ENCODE peak calls at places on chromosomes 4 and X, in seven cellular contexts. F is left lung; X is effector memory CD4-positive, alpha-beta T cell; P is HCT116; G is heart right ventricle; Y is neuronal stem cell; N is CD8-positive, alpha-beta T cell. B is an unnamed sample.

GRCh38 chr4:33737721-33738120 is 2506.6 kb downstream of the ARAP2 start:
- DNase-seq in Y (no peak), N (no peak), P (no peak), F (peak; percentile 33), X (no peak), G (no peak), B (no peak)

GRCh38 chr4:24527371-24527770 is 57.0 kb downstream of the DHX15 start:
- DNase-seq in P (no peak), F (no peak), N (no peak), X (no peak), Y (no peak), G (no peak), B (no peak)

GRCh38 chr4:98517444-98518021 is 140.9 kb downstream of the TSPAN5 start:
- DNase-seq in N (no peak), G (no peak), X (no peak), P (no peak), F (no peak), Y (no peak), B (no peak)

GRCh38 chr4:186881521-186882220 is 158.0 kb upstream of the FAT1 start:
- DNase-seq in F (no peak), N (no peak), X (no peak), G (no peak), P (peak; percentile 84), Y (no peak), B (no peak)

GRCh38 chr4:74932832-74933561 is at the start of gene PARM1:
- DNase-seq in G (peak; percentile 90), Y (peak; percentile 83), P (peak; percentile 81), X (no peak), N (no peak), F (peak; percentile 89), B (peak; percentile 95)

GRCh38 chr4:165006457-165006856 is 25.3 kb upstream of the TRIM60 start:
- DNase-seq in N (no peak), Y (no peak), G (no peak), F (no peak), X (no peak), P (no peak), B (no peak)

GRCh38 chr4:26787461-26788340 is 72.9 kb upstream of the STIM2 start:
- DNase-seq in Y (no peak), F (no peak), N (no peak), P (peak; percentile 70), X (no peak), G (peak; percentile 69), B (peak; percentile 83)

GRCh38 chr4:159107203-159107921 is 4.5 kb downstream of the RAPGEF2 start:
- DNase-seq in F (no peak), X (no peak), P (no peak), N (no peak), Y (no peak), G (no peak), B (no peak)

GRCh38 chrX:68761086-68761485 is 67.7 kb upstream of the EFNB1 start:
- DNase-seq in G (no peak), N (no peak), X (no peak), F (no peak), Y (no peak), P (no peak), B (no peak)

GRCh38 chr4:54091637-54092404 is 8.1 kb upstream of the GSX2 start:
- DNase-seq in P (no peak), F (peak; percentile 79), N (peak; percentile 72), Y (no peak), X (peak; percentile 60), G (peak; percentile 80), B (peak; percentile 94)

GRCh38 chrX:154458954-154459829 is 1.1 kb downstream of the PLXNA3 start:
- DNase-seq in P (no peak), F (no peak), Y (no peak), X (no peak), N (no peak), G (peak; percentile 16), B (no peak)

GRCh38 chrX:135520022-135520552 is 373 bp upstream of the INTS6L start:
- DNase-seq in F (no peak), P (no peak), N (no peak), Y (no peak), X (no peak), G (no peak), B (no peak)

GRCh38 chrX:109487640-109488039 is 5.8 kb upstream of the GUCY2F start:
- DNase-seq in G (no peak), P (no peak), Y (no peak), N (no peak), F (no peak), X (no peak), B (no peak)

GRCh38 chr4:141802324-141802723 is 165.9 kb downstream of the IL15 start:
- DNase-seq in Y (no peak), N (no peak), X (no peak), P (no peak), G (no peak), F (no peak), B (no peak)

GRCh38 chr4:6595897-6596537 is 21.0 kb downstream of the MAN2B2 start:
- DNase-seq in N (no peak), F (no peak), P (peak; percentile 55), G (no peak), Y (no peak), X (no peak), B (no peak)

GRCh38 chr4:77613267-77613666 is 7.6 kb downstream of the CXCL13 start:
- DNase-seq in P (no peak), G (peak; percentile 70), X (no peak), N (no peak), Y (no peak), F (no peak), B (no peak)

GRCh38 chr4:77618383-77619241 is 13.0 kb downstream of the CXCL13 start:
- DNase-seq in F (peak; percentile 56), G (peak; percentile 82), X (no peak), Y (peak; percentile 77), P (peak; percentile 67), N (peak; percentile 30), B (no peak)

GRCh38 chr4:77617203-77617602 is 11.6 kb downstream of the CXCL13 start:
- DNase-seq in G (no peak), Y (no peak), N (no peak), F (no peak), X (no peak), P (no peak), B (no peak)

GRCh38 chr4:77619408-77619807 is 13.8 kb downstream of the CXCL13 start:
- DNase-seq in P (no peak), N (no peak), G (no peak), Y (no peak), F (no peak), X (no peak), B (no peak)

GRCh38 chr4:77615153-77615552 is 9.5 kb downstream of the CXCL13 start:
- DNase-seq in G (no peak), F (no peak), X (no peak), N (no peak), P (no peak), Y (no peak), B (no peak)
- H3K4me3 ChIP-seq in G (no peak overlapping the region), F (no peak overlapping the region), X (no peak overlapping the region), N (no peak overlapping the region), P (no peak overlapping the region), Y (no peak overlapping the region), B (no peak overlapping the region)

DNA sequence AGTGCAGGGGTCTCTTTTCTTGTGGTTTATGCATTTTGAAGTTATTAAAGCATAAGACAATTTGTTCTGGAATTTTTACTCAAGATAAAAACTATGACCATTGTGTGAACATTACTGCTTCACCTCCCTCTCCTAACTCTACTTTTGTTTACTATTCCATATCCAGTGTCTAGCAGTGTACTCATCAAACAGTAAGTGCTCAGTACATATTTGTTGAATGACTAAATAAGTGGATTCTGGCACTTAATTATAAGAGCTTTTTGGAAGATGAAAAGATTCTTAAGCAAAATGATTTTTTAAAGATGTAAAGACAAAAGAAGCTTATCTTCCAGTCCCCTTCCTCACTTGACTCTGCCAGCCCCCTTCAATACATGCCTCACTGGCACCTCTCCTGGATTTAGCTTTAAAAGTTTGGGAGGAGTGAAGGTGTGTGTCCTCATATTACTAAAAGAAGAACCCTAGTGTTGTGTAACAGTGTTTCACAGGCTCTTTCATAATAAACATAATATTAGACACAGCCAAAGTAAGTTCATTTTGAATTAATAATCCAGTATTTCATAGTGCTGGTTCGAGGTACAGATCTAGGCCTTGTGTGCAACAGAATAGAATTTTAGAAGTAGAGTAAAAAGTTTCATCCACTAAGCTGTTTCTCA is 53.0 kb downstream of the GAB1 start:
- DNase-seq in G (no peak), P (no peak), F (no peak), Y (no peak), X (no peak), N (no peak), B (no peak)
- H3K27ac ChIP-seq in G (peak overlapping the region; percentile 61), P (no peak overlapping the region), F (peak overlapping the region; percentile 51), Y (no peak overlapping the region), X (no peak overlapping the region), N (no peak overlapping the region), B (no peak overlapping the region)

DNA sequence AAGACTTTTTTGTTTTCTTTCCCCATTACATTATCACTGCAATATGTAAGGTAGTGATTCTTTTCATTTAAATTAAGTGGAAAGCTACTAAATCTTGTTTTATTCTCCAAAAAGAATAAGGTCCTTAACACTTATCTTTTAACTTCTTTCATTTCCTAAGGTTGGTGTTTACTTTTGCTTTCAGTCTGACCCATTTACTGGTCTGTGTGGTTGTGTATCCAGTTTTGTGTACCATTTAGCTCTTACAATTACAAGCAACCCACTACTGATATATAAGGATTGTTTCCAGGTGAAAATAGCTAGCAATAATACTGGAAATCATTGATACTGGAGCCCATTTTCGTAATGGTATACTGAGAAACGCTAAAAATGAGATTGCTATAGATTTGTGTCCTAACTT is 123.1 kb upstream of the CXorf66 start:
- DNase-seq in X (no peak), G (no peak), N (no peak), F (no peak), Y (no peak), P (no peak), B (no peak)
- H3K27me3 ChIP-seq in X (no peaks in the 10 kb centered on the region), G (no peaks in the 10 kb centered on the region), N (peaks cover 4% of the 10 kb centered on the region), F (peaks cover 32% of the 10 kb centered on the region), Y (no peaks in the 10 kb centered on the region), P (no peaks in the 10 kb centered on the region), B (no peaks in the 10 kb centered on the region)

DNA sequence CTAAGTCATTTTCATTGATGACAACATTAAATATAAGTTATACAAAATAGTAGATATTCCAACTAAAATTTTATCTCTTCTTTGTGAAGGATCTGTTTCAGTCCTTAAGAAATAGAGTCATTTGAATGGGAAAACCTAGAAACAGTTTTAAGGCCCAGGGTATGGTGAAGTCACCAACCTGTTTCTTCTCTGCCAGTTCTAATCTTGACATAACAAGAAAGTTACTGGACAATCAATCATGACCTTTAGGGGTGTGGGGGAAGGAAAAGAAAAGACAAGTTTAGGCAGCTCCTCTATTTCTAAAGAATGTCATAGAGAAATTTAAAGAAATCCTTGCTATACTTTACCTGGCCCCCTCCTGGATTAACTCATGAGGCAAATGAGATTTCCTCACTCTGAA is 426.0 kb downstream of the RPA4 start:
- DNase-seq in F (no peak), N (no peak), Y (no peak), P (no peak), X (no peak), G (no peak), B (no peak)
- H3K4me3 ChIP-seq in F (no peak overlapping the region), N (no peak overlapping the region), Y (no peak overlapping the region), P (no peak overlapping the region), X (no peak overlapping the region), G (no peak overlapping the region), B (no peak overlapping the region)

GRCh38 chr4:103425406-103425805 is 227.3 kb upstream of the CENPE start:
- DNase-seq in P (no peak), F (no peak), Y (no peak), X (no peak), N (no peak), G (no peak), B (no peak)

GRCh38 chr4:103422467-103423219 is 224.5 kb upstream of the CENPE start:
- DNase-seq in F (no peak), Y (no peak), N (no peak), X (no peak), P (no peak), G (no peak), B (no peak)

GRCh38 chr4:103424853-103425252 is 226.7 kb upstream of the CENPE start:
- DNase-seq in N (no peak), F (no peak), X (no peak), G (no peak), Y (no peak), P (no peak), B (no peak)

GRCh38 chr4:103423261-103423660 is 225.1 kb upstream of the CENPE start:
- DNase-seq in F (no peak), N (no peak), X (no peak), G (no peak), P (no peak), Y (no peak), B (no peak)
- H3K27ac ChIP-seq in F (no peak overlapping the region), N (no peak overlapping the region), X (no peak overlapping the region), G (no peak overlapping the region), P (no peak overlapping the region), Y (no peak overlapping the region), B (no peak overlapping the region)

B was measured in aorta.